ENCODE peak calls at places on chromosomes 3 and 15, in eight cellular contexts. N, B, R, P, X, M, T and G are unnamed samples.

GRCh38 chr3:100268986-100269385 is 8.2 kb downstream of the TBC1D23 start:
- DNase-seq in B (no peak), X (no peak), M (no peak), T (no peak), N (peak), P (no peak), R (no peak), G (no peak)

GRCh38 chr3:49868951-49869454 is 703 bp downstream of the CAMKV start:
- DNase-seq in P (peak), N (no peak), X (no peak), M (peak), T (no peak), B (no peak), R (no peak), G (no peak)

GRCh38 chr3:178084938-178085816 is 451.1 kb upstream of the KCNMB2 start:
- DNase-seq in R (peak), P (peak), X (peak), N (peak), M (peak), B (peak), T (peak), G (no peak)

GRCh38 chr3:112799946-112800345 is 46.7 kb downstream of the CD200R1L start:
- DNase-seq in R (no peak), X (no peak), N (no peak), T (no peak), B (no peak), P (no peak), M (no peak), G (no peak)

GRCh38 chr15:59170295-59170881 is 36.3 kb upstream of the LDHAL6B start:
- DNase-seq in B (peak), R (no peak), N (peak), P (no peak), X (no peak), T (peak), M (no peak), G (no peak)

GRCh38 chr15:23646165-23647000 is 1.3 kb downstream of the MAGEL2 start:
- DNase-seq in X (no peak), R (no peak), P (no peak), B (no peak), T (no peak), N (no peak), M (no peak), G (no peak)

GRCh38 chr3:49614936-49615335 is 59.2 kb upstream of the APEH start:
- DNase-seq in B (no peak), N (no peak), X (no peak), M (no peak), T (no peak), P (no peak), R (no peak), G (no peak)

GRCh38 chr3:171824076-171824475 is 13.8 kb upstream of the PLD1 start:
- DNase-seq in X (no peak), R (no peak), M (no peak), N (no peak), B (peak), T (no peak), P (no peak), G (no peak)

GRCh38 chr3:78497025-78497424 is 1270.8 kb downstream of the ROBO1 start:
- DNase-seq in R (peak), T (no peak), X (no peak), P (no peak), B (no peak), N (no peak), M (no peak), G (no peak)

GRCh38 chr3:153399636-153400035 is 237.6 kb downstream of the RAP2B start:
- DNase-seq in T (no peak), N (no peak), M (no peak), P (no peak), B (no peak), R (no peak), X (no peak), G (no peak)

GRCh38 chr3:46212101-46212500 is 4.0 kb upstream of the CCR1 start:
- DNase-seq in T (no peak), X (no peak), P (no peak), M (no peak), B (no peak), R (no peak), N (no peak), G (no peak)

GRCh38 chr3:127477396-127477795 is 113.1 kb downstream of the TPRA1 start:
- DNase-seq in N (no peak), M (no peak), P (no peak), B (no peak), T (no peak), X (no peak), R (no peak), G (no peak)

GRCh38 chr3:192772495-192772894 is 45.2 kb upstream of the FGF12 start:
- DNase-seq in M (peak), B (peak), P (peak), X (no peak), T (no peak), N (peak), R (peak), G (no peak)

GRCh38 chr15:62476163-62476562 is 311.1 kb upstream of the C2CD4B start:
- DNase-seq in N (no peak), B (no peak), T (no peak), X (no peak), R (no peak), P (no peak), M (no peak), G (no peak)